ENCODE peak calls at places on chromosomes 11 and 22, in nine cellular contexts. Y, I, C, B, A, K, E, X and R are unnamed samples.

GRCh38 chr11:131973017-131973416 is 602.6 kb downstream of the NTM start:
- DNase-seq in Y (no peak), I (no peak), C (no peak), B (no peak), A (no peak), K (no peak), E (no peak), X (no peak), R (no peak)

GRCh38 chr11:107275632-107276031 is 182.0 kb downstream of the CWF19L2 start:
- DNase-seq in Y (no peak), I (no peak), C (no peak), B (no peak), A (no peak), K (no peak), E (no peak), X (no peak), R (no peak)

GRCh38 chr11:128555606-128556005 is 31.8 kb downstream of the ETS1 start:
- DNase-seq in Y (no peak), I (no peak), C (no peak), B (no peak), A (no peak), K (peak; percentile 68), E (no peak), X (peak; percentile 5), R (no peak)

GRCh38 chr11:64285885-64286800 is 495 bp downstream of the GPR137 start:
- DNase-seq in Y (no peak), I (peak; percentile 34), C (no peak), B (peak; percentile 70), A (no peak), K (no peak), E (no peak), X (no peak), R (no peak)

GRCh38 chr22:45163074-45163416 is 680 bp upstream of the NUP50 start:
- DNase-seq in Y (no peak), I (no peak), C (peak; percentile 34), B (peak; percentile 6), A (peak; percentile 11), K (peak; percentile 51), E (peak; percentile 45), X (no peak), R (no peak)

GRCh38 chr11:112320668-112321067 is 60.0 kb upstream of the PLET1 start:
- DNase-seq in Y (peak; percentile 66), I (no peak), C (no peak), B (no peak), A (peak; percentile 47), K (no peak), E (no peak), X (peak; percentile 23), R (no peak)

GRCh38 chr22:35746248-35746647 is 28.6 kb downstream of the APOL5 start:
- DNase-seq in Y (no peak), I (no peak), C (no peak), B (no peak), A (no peak), K (no peak), E (no peak), X (no peak), R (no peak)

GRCh38 chr22:49211176-49211575 is 616.5 kb downstream of the BRD1 start:
- DNase-seq in Y (no peak), I (no peak), C (no peak), B (no peak), A (no peak), K (no peak), E (no peak), X (no peak), R (no peak)

GRCh38 chr22:24207264-24208011 is 26.2 kb downstream of the SUSD2 start:
- DNase-seq in Y (no peak), I (no peak), C (no peak), B (no peak), A (no peak), K (no peak), E (no peak), X (no peak), R (no peak)

GRCh38 chr11:111633756-111634362 is 31.6 kb downstream of the SIK2 start:
- DNase-seq in Y (no peak), I (no peak), C (no peak), B (peak; percentile 18), A (no peak), K (no peak), E (no peak), X (peak; percentile 8), R (no peak)

GRCh38 chr11:412641-413119 is 2.1 kb downstream of the SIGIRR start:
- DNase-seq in Y (no peak), I (no peak), C (no peak), B (no peak), A (no peak), K (no peak), E (no peak), X (no peak), R (no peak)

GRCh38 chr11:68889948-68890446 is 13.6 kb downstream of the MRPL21 start:
- DNase-seq in Y (peak; percentile 27), I (no peak), C (peak; percentile 42), B (no peak), A (peak; percentile 25), K (peak; percentile 89), E (no peak), X (no peak), R (peak; percentile 24)

GRCh38 chr11:65384301-65384889 is 1.9 kb upstream of the SLC25A45 start:
- DNase-seq in Y (no peak), I (no peak), C (no peak), B (no peak), A (no peak), K (no peak), E (no peak), X (no peak), R (no peak)

GRCh38 chr11:61927501-61927900 is 10.1 kb upstream of the RAB3IL1 start:
- DNase-seq in Y (no peak), I (no peak), C (no peak), B (no peak), A (no peak), K (no peak), E (no peak), X (no peak), R (no peak)

GRCh38 chr11:114017723-114018122 is 41.8 kb upstream of the ZBTB16 start:
- DNase-seq in Y (no peak), I (no peak), C (no peak), B (no peak), A (no peak), K (no peak), E (no peak), X (no peak), R (no peak)

GRCh38 chr11:96794152-96794551 is 404.3 kb downstream of the JRKL start:
- DNase-seq in Y (no peak), I (no peak), C (no peak), B (no peak), A (no peak), K (peak; percentile 56), E (no peak), X (no peak), R (no peak)

GRCh38 chr11:113572349-113572748 is 97.2 kb upstream of the DRD2 start:
- DNase-seq in Y (no peak), I (no peak), C (no peak), B (no peak), A (no peak), K (no peak), E (no peak), X (no peak), R (no peak)

GRCh38 chr11:79438631-79439429 is 2.0 kb downstream of the TENM4 start:
- DNase-seq in Y (no peak), I (peak; percentile 5), C (peak; percentile 22), B (peak; percentile 43), A (no peak), K (peak; percentile 58), E (peak; percentile 51), X (peak; percentile 60), R (no peak)

GRCh38 chr11:83682645-83682973 is 396.4 kb upstream of the CCDC90B start:
- DNase-seq in Y (no peak), I (no peak), C (no peak), B (no peak), A (no peak), K (no peak), E (no peak), X (no peak), R (no peak)

GRCh38 chr11:78870655-78871054 is 296.0 kb upstream of the NARS2 start:
- DNase-seq in Y (no peak), I (no peak), C (no peak), B (no peak), A (no peak), K (no peak), E (no peak), X (no peak), R (no peak)

GRCh38 chr11:116563028-116563712 is 209.6 kb downstream of the BUD13 start:
- DNase-seq in Y (no peak), I (peak; percentile 73), C (peak; percentile 28), B (no peak), A (peak; percentile 36), K (no peak), E (no peak), X (no peak), R (no peak)

GRCh38 chr22:37492428-37493344 is 6.5 kb upstream of the MFNG start:
- DNase-seq in Y (no peak), I (no peak), C (no peak), B (no peak), A (no peak), K (peak; percentile 86), E (peak; percentile 84), X (no peak), R (no peak)